ENCODE peak calls at places on chromosomes 7 and 10, in eight cellular contexts. W is sigmoid colon, F is uterus, H is K562, J is body of pancreas, U is prostate gland, N is esophagus muscularis mucosa, D is ovary. O is an unnamed sample.

GRCh38 chr10:17453377-17454091 is 861 bp downstream of the ST8SIA6 start:
- DNase-seq in W (no peak), F (peak), H (peak), J (peak), U (peak), N (no peak), D (peak), O (peak)

GRCh38 chr7:120053390-120053961 is 219.5 kb upstream of the KCND2 start:
- DNase-seq in W (no peak), F (no peak), H (no peak), J (no peak), U (no peak), N (no peak), D (no peak), O (no peak)

GRCh38 chr7:111301891-111302290 is 211.0 kb downstream of the LRRN3 start:
- DNase-seq in W (no peak), F (no peak), H (no peak), J (no peak), U (no peak), N (no peak), D (no peak), O (no peak)

GRCh38 chr7:97020601-97021442 is 3.8 kb downstream of the DLX5 start:
- DNase-seq in W (no peak), F (no peak), H (no peak), J (no peak), U (no peak), N (peak), D (no peak), O (no peak)

GRCh38 chr7:74071121-74071520 is 12.5 kb upstream of the LIMK1 start:
- DNase-seq in W (no peak), F (no peak), H (no peak), J (no peak), U (no peak), N (no peak), D (no peak), O (no peak)

GRCh38 chr10:48935141-48935540 is 4.5 kb downstream of the LRRC18 start:
- DNase-seq in W (no peak), F (no peak), H (no peak), J (no peak), U (no peak), N (no peak), D (no peak), O (no peak)

GRCh38 chr10:13219685-13220670 is 14.2 kb downstream of the UCMA start:
- DNase-seq in W (peak), F (no peak), H (peak), J (no peak), U (no peak), N (no peak), D (no peak), O (peak)

GRCh38 chr10:201328-201771 is 66.1 kb downstream of the ZMYND11 start:
- DNase-seq in W (no peak), F (no peak), H (no peak), J (no peak), U (no peak), N (no peak), D (no peak), O (peak)

GRCh38 chr10:97640868-97641811 is 669 bp downstream of the PI4K2A start:
- DNase-seq in W (peak), F (peak), H (peak), J (peak), U (peak), N (no peak), D (peak), O (peak)

GRCh38 chr10:77974396-77975074 is 48.0 kb upstream of the DLG5 start:
- DNase-seq in W (peak), F (no peak), H (peak), J (peak), U (no peak), N (no peak), D (no peak), O (no peak)

GRCh38 chr7:100127866-100128601 is 1.3 kb downstream of the MBLAC1 start:
- DNase-seq in W (no peak), F (peak), H (no peak), J (no peak), U (no peak), N (no peak), D (peak), O (no peak)

GRCh38 chr10:36421999-36422398 is 703.4 kb upstream of the ANKRD30A start:
- DNase-seq in W (no peak), F (no peak), H (no peak), J (no peak), U (no peak), N (no peak), D (no peak), O (no peak)

GRCh38 chr10:103564799-103565365 is 71.4 kb downstream of the NEURL1 start:
- DNase-seq in W (no peak), F (no peak), H (peak), J (peak), U (no peak), N (no peak), D (no peak), O (no peak)

GRCh38 chr10:73522263-73522662 is 26.4 kb upstream of the PPP3CB start:
- DNase-seq in W (no peak), F (no peak), H (no peak), J (no peak), U (no peak), N (no peak), D (no peak), O (no peak)

GRCh38 chr10:44925224-44925623 is 14.1 kb downstream of the TMEM72 start:
- DNase-seq in W (peak), F (no peak), H (peak), J (no peak), U (no peak), N (no peak), D (no peak), O (peak)

GRCh38 chr10:79336276-79336675 is 11.0 kb upstream of the PPIF start:
- DNase-seq in W (no peak), F (no peak), H (no peak), J (no peak), U (no peak), N (no peak), D (no peak), O (no peak)

GRCh38 chr7:44063894-44064651 is 1.3 kb downstream of the PGAM2 start:
- DNase-seq in W (peak), F (no peak), H (no peak), J (no peak), U (no peak), N (no peak), D (no peak), O (no peak)

GRCh38 chr10:61613665-61614064 is 49.1 kb upstream of the CABCOCO1 start:
- DNase-seq in W (no peak), F (no peak), H (no peak), J (no peak), U (no peak), N (no peak), D (no peak), O (no peak)

GRCh38 chr7:128387663-128388485 is 21.9 kb downstream of the IMPDH1 start:
- DNase-seq in W (peak), F (peak), H (peak), J (peak), U (peak), N (no peak), D (peak), O (peak)

GRCh38 chr10:80139290-80139689 is 6.8 kb downstream of the PLAC9 start:
- DNase-seq in W (no peak), F (no peak), H (no peak), J (no peak), U (no peak), N (no peak), D (no peak), O (no peak)

GRCh38 chr10:3217301-3217700 is 44.7 kb upstream of the PITRM1 start:
- DNase-seq in W (no peak), F (no peak), H (no peak), J (no peak), U (no peak), N (no peak), D (no peak), O (no peak)

GRCh38 chr10:95793401-95794045 is 37.6 kb downstream of the ENTPD1 start:
- DNase-seq in W (peak), F (no peak), H (no peak), J (peak), U (no peak), N (no peak), D (no peak), O (no peak)

GRCh38 chr10:113552723-113553122 is at the start of gene HABP2:
- DNase-seq in W (no peak), F (no peak), H (no peak), J (peak), U (no peak), N (no peak), D (no peak), O (no peak)

GRCh38 chr10:12081470-12081869 is 12.7 kb downstream of the DHTKD1 start:
- DNase-seq in W (no peak), F (no peak), H (no peak), J (no peak), U (no peak), N (no peak), D (no peak), O (no peak)

GRCh38 chr7:155344270-155344617 is 46.6 kb downstream of the INSIG1 start:
- DNase-seq in W (peak), F (no peak), H (no peak), J (no peak), U (no peak), N (no peak), D (no peak), O (no peak)

GRCh38 chr7:72275412-72276070 is 136.6 kb downstream of the CALN1 start:
- DNase-seq in W (no peak), F (no peak), H (no peak), J (no peak), U (no peak), N (no peak), D (no peak), O (peak)

GRCh38 chr7:26863504-26864308 is 684 bp downstream of the SKAP2 start:
- DNase-seq in W (no peak), F (no peak), H (peak), J (peak), U (no peak), N (no peak), D (no peak), O (no peak)

GRCh38 chr10:23065549-23065948 is 29.8 kb upstream of the MSRB2 start:
- DNase-seq in W (peak), F (peak), H (no peak), J (peak), U (peak), N (peak), D (peak), O (peak)

GRCh38 chr7:1709900-1710299 is 39.8 kb downstream of the ELFN1 start:
- DNase-seq in W (no peak), F (no peak), H (peak), J (no peak), U (no peak), N (no peak), D (no peak), O (no peak)

GRCh38 chr7:30933124-30933893 is 21.7 kb downstream of the AQP1 start:
- DNase-seq in W (peak), F (no peak), H (peak), J (no peak), U (no peak), N (peak), D (peak), O (no peak)

GRCh38 chr10:29253096-29254029 is 35.5 kb upstream of the LYZL1 start:
- DNase-seq in W (no peak), F (no peak), H (no peak), J (no peak), U (no peak), N (no peak), D (no peak), O (no peak)

GRCh38 chr7:136845899-136846465 is 22.5 kb upstream of the CHRM2 start:
- DNase-seq in W (no peak), F (no peak), H (no peak), J (no peak), U (no peak), N (no peak), D (no peak), O (no peak)

GRCh38 chr7:129436335-129436923 is 2.2 kb downstream of the STRIP2 start:
- DNase-seq in W (no peak), F (no peak), H (no peak), J (no peak), U (no peak), N (no peak), D (no peak), O (no peak)

GRCh38 chr10:4241724-4242345 is 456.8 kb upstream of the KLF6 start:
- DNase-seq in W (no peak), F (peak), H (no peak), J (peak), U (no peak), N (no peak), D (no peak), O (no peak)

GRCh38 chr7:125358551-125359167 is 429.0 kb upstream of the POT1 start:
- DNase-seq in W (no peak), F (no peak), H (no peak), J (no peak), U (no peak), N (no peak), D (no peak), O (no peak)

GRCh38 chr7:115260381-115260780 is 338.5 kb downstream of the MDFIC start:
- DNase-seq in W (no peak), F (no peak), H (no peak), J (no peak), U (no peak), N (no peak), D (no peak), O (no peak)

GRCh38 chr10:75195035-75195763 is 15.4 kb upstream of the VDAC2 start:
- DNase-seq in W (peak), F (no peak), H (no peak), J (no peak), U (no peak), N (peak), D (no peak), O (no peak)

DNA sequence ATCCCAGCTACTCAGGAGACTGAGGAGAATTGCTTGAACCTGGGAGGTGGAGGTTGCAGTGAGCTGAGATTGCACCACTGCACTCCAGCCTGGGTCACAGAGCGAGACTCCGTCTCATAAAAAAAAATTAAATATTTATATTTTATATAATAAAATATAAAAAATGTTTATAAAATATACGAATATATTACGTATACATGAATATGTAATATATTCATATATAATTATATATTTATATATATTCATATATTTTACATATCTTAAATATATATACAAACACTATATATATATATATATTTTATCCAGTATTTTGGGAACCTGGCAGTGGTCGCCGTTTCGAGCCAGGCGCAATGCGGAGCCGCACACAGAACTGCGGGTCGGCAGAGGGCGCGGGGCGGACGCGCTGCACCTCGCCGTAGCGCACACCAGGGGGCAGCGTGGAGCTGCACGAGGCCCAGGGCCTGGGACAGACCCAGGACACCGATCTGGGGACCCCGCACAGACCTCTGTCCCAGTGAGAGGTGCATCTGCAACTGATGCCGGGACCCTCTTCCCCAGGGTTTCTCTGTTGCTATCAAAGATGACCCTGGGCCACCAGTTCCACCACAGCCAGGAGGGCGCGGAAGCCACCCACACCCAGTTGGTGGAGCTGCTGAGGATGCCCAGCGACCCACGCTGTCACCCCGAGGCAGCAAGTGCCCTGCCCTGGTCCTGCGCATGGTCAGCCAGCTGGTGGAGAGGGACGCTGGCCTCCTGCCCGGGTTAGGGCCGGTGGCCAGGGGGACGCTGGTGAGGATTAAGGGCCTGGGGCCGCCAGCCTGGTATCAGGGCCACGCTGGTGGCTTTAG is 22.7 kb downstream of the AP5Z1 start:
- DNase-seq in W (no peak), F (peak), H (peak), J (peak), U (no peak), N (no peak), D (peak), O (peak)
- TF ChIP-seq POLR2A in W (no peak), F (no peak), H (no peak), J (no peak), U (no peak), N (no peak), D (no peak), O (no peak)

GRCh38 chr10:24381235-24382010 is 172.5 kb downstream of the KIAA1217 start:
- DNase-seq in W (no peak), F (no peak), H (no peak), J (no peak), U (no peak), N (no peak), D (no peak), O (no peak)

GRCh38 chr10:24382979-24383663 is 174.2 kb downstream of the KIAA1217 start:
- DNase-seq in W (no peak), F (no peak), H (no peak), J (no peak), U (peak), N (no peak), D (no peak), O (no peak)

GRCh38 chr10:24382045-24382444 is 173.1 kb downstream of the KIAA1217 start:
- DNase-seq in W (no peak), F (no peak), H (no peak), J (no peak), U (no peak), N (no peak), D (no peak), O (no peak)

GRCh38 chr10:24383681-24384106 is 174.8 kb downstream of the KIAA1217 start:
- DNase-seq in W (peak), F (peak), H (peak), J (peak), U (peak), N (no peak), D (peak), O (peak)

GRCh38 chr10:24382596-24382978 is 173.6 kb downstream of the KIAA1217 start:
- DNase-seq in W (no peak), F (no peak), H (no peak), J (no peak), U (no peak), N (no peak), D (no peak), O (no peak)
- H3K27ac ChIP-seq in W (no peak), F (no peak), H (no peak), J (peak), U (peak), N (peak), D (no peak), O (peak)

DNA sequence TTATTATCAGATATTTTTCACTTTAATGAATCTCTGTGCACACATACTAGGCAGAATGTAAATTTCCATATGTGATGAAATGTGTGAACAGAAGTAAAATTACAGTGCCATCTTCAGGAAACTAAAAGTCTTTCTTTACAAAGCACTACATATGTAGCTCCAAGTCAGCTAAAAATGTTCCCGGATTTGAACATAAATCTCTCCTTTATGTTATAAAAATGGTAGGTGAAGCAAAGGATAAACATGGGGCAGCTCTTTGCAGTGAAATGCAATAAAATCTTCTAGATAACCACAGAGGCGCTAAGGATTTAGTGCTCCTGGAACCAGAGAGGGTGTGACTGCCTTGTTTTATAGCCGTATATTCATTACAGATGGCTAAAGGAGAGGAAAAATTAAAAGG is 104.9 kb upstream of the C7orf33 start:
- DNase-seq in W (no peak), F (no peak), H (no peak), J (no peak), U (no peak), N (no peak), D (no peak), O (no peak)
- TF ChIP-seq CTCF in W (no peak), F (no peak), H (peak), J (no peak), U (no peak), N (peak), D (no peak), O (no peak)

DNA sequence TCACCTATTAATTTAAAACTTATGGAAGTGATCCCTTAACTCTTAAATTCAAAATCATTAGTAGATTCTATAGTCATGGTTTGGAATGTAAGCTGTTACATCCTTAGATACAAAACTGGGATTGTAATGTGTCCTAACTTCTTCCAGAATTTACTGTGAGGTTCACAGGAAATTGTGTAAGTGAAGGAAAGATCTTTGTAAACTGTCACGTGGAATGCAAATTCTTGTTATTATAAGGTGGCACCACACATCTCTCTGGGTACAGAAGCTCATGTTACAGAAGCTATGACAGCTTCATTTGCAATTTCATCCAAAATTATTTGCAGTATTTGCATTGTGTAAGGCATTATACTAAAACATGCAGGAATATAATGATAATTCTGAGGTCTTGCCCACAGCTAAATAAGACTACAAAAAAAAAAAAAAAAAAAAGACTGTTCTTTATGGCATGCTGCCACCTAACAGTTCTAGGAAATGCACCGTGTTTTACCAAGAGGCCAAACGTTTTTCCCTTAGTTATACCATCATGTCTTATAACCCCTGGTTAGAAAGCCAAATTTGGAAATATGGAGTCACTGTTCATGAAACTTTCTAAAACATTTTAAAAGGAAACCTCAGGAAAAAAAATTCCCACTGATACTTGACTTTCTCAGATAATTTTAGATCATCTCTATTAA is 17.7 kb downstream of the MINDY3 start:
- DNase-seq in W (no peak), F (no peak), H (no peak), J (no peak), U (no peak), N (no peak), D (no peak), O (no peak)
- TF ChIP-seq POLR2A in W (no peak), F (no peak), H (no peak), J (no peak), U (no peak), N (no peak), D (no peak), O (no peak)

DNA sequence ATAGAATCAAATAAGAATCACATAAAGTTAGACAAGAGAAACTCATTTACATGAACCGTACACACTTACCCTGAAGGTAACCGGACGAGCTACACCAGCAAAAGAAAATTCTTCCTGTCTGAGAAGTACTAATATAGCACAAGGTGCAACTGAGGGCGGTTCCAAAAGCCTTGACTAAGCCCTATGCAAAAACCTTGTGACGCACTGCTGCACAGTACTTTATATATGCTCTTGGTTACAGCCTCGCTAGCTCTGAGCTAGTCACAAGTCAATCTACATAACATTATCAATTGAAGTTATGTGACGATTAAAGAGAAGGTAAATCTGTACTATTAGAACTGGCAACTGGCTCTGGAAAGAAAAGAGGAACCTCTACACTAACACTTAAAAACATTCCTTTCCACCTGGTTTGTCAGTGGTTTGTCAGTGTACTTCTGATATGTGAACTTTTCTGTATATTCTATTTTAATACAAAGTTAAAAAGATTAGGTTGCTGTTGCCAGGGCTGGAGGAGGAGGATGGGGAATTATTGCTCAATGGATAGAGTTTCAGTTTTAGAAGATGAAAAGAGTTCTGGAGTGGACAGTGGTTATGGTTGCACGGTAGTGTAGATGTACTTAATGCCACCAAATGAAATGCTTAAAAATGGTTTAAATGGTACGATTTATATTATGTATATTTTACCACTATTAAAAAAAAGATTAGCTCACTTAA is 21.6 kb downstream of the NT5C3A start:
- DNase-seq in W (no peak), F (no peak), H (no peak), J (peak), U (peak), N (no peak), D (no peak), O (peak)
- H3K27ac ChIP-seq in W (peak), F (peak), H (peak), J (peak), U (no peak), N (peak), D (no peak), O (peak)

O was measured in thyroid gland.